ENCODE peak calls at places on chromosomes 11 and 22, in seven cellular contexts. V is A549; B is AG04450; L is cardiac muscle cell; U is sciatic nerve; T is B cell; H is activated CD8-positive, alpha-beta memory T cell treated with anti-CD3 and anti-CD28 coated beads, Interleukin-2, amount 10 ng/mL, durations not matched to agents 7 days and 5 days. Z is an unnamed sample.

GRCh38 chr11:73175551-73176144 is 33.5 kb upstream of the FCHSD2 start:
- DNase-seq in V (no peak), B (no peak), L (no peak), U (no peak), T (no peak), H (no peak), Z (no peak)

GRCh38 chr22:24845036-24845918 is 39.3 kb downstream of the SGSM1 start:
- DNase-seq in V (no peak), B (no peak), L (peak), U (no peak), T (no peak), H (no peak), Z (no peak)

GRCh38 chr11:113014262-113014661 is 53.0 kb downstream of the NCAM1 start:
- DNase-seq in V (no peak), B (no peak), L (peak), U (no peak), T (no peak), H (no peak), Z (peak)

GRCh38 chr11:45182902-45183301 is 36.5 kb downstream of the PRDM11 start:
- DNase-seq in V (peak), B (no peak), L (peak), U (no peak), T (no peak), H (no peak), Z (no peak)

GRCh38 chr11:63670077-63670737 is 969 bp downstream of the ATL3 start:
- DNase-seq in V (no peak), B (no peak), L (peak), U (no peak), T (no peak), H (no peak), Z (no peak)

GRCh38 chr11:70487763-70488162 is 89.4 kb downstream of the CTTN start:
- DNase-seq in V (no peak), B (no peak), L (no peak), U (no peak), T (no peak), H (no peak), Z (no peak)

GRCh38 chr11:101848262-101848661 is 66.5 kb upstream of the CEP126 start:
- DNase-seq in V (no peak), B (no peak), L (peak), U (no peak), T (peak), H (no peak), Z (no peak)

GRCh38 chr11:65918211-65919150 is at the start of gene C11orf68:
- DNase-seq in V (no peak), B (no peak), L (peak), U (no peak), T (no peak), H (no peak), Z (no peak)

GRCh38 chr11:94664336-94664735 is 97.2 kb downstream of the PIWIL4 start:
- DNase-seq in V (no peak), B (no peak), L (no peak), U (no peak), T (no peak), H (no peak), Z (no peak)

GRCh38 chr11:2927851-2928604 is 1.2 kb downstream of the PHLDA2 start:
- DNase-seq in V (peak), B (no peak), L (peak), U (no peak), T (no peak), H (no peak), Z (no peak)

GRCh38 chr11:69972351-69972802 is 105.7 kb upstream of the ANO1 start:
- DNase-seq in V (no peak), B (no peak), L (no peak), U (no peak), T (peak), H (no peak), Z (no peak)

GRCh38 chr11:124865902-124866851 is 945 bp downstream of the ROBO3 start:
- DNase-seq in V (peak), B (no peak), L (peak), U (no peak), T (peak), H (peak), Z (no peak)

GRCh38 chr11:42960521-42961088 is 351.2 kb upstream of the API5 start:
- DNase-seq in V (no peak), B (no peak), L (no peak), U (no peak), T (no peak), H (no peak), Z (no peak)

GRCh38 chr11:126188332-126189108 is 22.9 kb downstream of the RPUSD4 start:
- DNase-seq in V (no peak), B (no peak), L (no peak), U (no peak), T (no peak), H (no peak), Z (no peak)

GRCh38 chr11:125123947-125124633 is 12.7 kb upstream of the TMEM218 start:
- DNase-seq in V (peak), B (no peak), L (peak), U (peak), T (peak), H (peak), Z (peak)

GRCh38 chr11:86370922-86371614 is 3.6 kb upstream of the CCDC81 start:
- DNase-seq in V (no peak), B (no peak), L (peak), U (no peak), T (no peak), H (no peak), Z (no peak)

GRCh38 chr22:35995772-35996171 is 32.9 kb downstream of the RBFOX2 start:
- DNase-seq in V (no peak), B (peak), L (peak), U (peak), T (no peak), H (no peak), Z (no peak)